ENCODE peak calls at places on chromosomes 4 and X, in nine cellular contexts. P, D, I, B, S, O, N, T and J are unnamed samples.

GRCh38 chr4:139595989-139596679 is 40.1 kb upstream of the SETD7 start:
- DNase-seq in P (no peak), D (no peak), I (no peak), B (no peak), S (no peak), O (no peak), N (no peak), T (no peak), J (peak)

GRCh38 chrX:44735498-44735897 is 108.3 kb upstream of the DUSP21 start:
- DNase-seq in P (no peak), D (no peak), I (no peak), B (no peak), S (no peak), O (no peak), N (no peak), T (no peak), J (no peak)

GRCh38 chr4:124743711-124744110 is 31.2 kb upstream of the ANKRD50 start:
- DNase-seq in P (no peak), D (no peak), I (no peak), B (no peak), S (no peak), O (no peak), N (no peak), T (no peak), J (no peak)

GRCh38 chr4:47907247-47907646 is 7.1 kb downstream of the NFXL1 start:
- DNase-seq in P (no peak), D (no peak), I (no peak), B (no peak), S (no peak), O (no peak), N (no peak), T (no peak), J (no peak)

GRCh38 chr4:147830987-147831386 is 99.1 kb downstream of the ARHGAP10 start:
- DNase-seq in P (no peak), D (no peak), I (peak), B (no peak), S (peak), O (no peak), N (no peak), T (no peak), J (peak)

GRCh38 chrX:43345166-43345565 is 310.9 kb upstream of the MAOA start:
- DNase-seq in P (no peak), D (no peak), I (no peak), B (no peak), S (no peak), O (no peak), N (no peak), T (no peak), J (no peak)

GRCh38 chr4:138111462-138112000 is 130.6 kb downstream of the SLC7A11 start:
- DNase-seq in P (no peak), D (no peak), I (no peak), B (no peak), S (peak), O (no peak), N (no peak), T (no peak), J (peak)

GRCh38 chr4:77040856-77041576 is 34.8 kb downstream of the CCNI start:
- DNase-seq in P (no peak), D (no peak), I (no peak), B (no peak), S (no peak), O (no peak), N (no peak), T (no peak), J (peak)

GRCh38 chrX:134622056-134622812 is 36.0 kb downstream of the PLAC1 start:
- DNase-seq in P (no peak), D (peak), I (peak), B (no peak), S (peak), O (no peak), N (no peak), T (no peak), J (peak)

GRCh38 chrX:71558920-71559319 is 19.3 kb upstream of the GCNA start:
- DNase-seq in P (no peak), D (no peak), I (no peak), B (no peak), S (no peak), O (no peak), N (no peak), T (no peak), J (no peak)

GRCh38 chrX:49879656-49880277 is 483 bp downstream of the USP27X start:
- DNase-seq in P (no peak), D (no peak), I (no peak), B (no peak), S (no peak), O (no peak), N (no peak), T (no peak), J (peak)

GRCh38 chr4:186537843-186538521 is 17.4 kb downstream of the MTNR1A start:
- DNase-seq in P (no peak), D (no peak), I (no peak), B (no peak), S (no peak), O (no peak), N (no peak), T (no peak), J (no peak)

GRCh38 chrX:46713672-46714487 is 45.0 kb downstream of the SLC9A7 start:
- DNase-seq in P (no peak), D (no peak), I (no peak), B (no peak), S (no peak), O (no peak), N (no peak), T (no peak), J (peak)

GRCh38 chr4:184099033-184099432 is 118.6 kb downstream of the ENPP6 start:
- DNase-seq in P (no peak), D (no peak), I (no peak), B (no peak), S (no peak), O (no peak), N (no peak), T (no peak), J (no peak)

GRCh38 chr4:121360496-121360895 is 20.3 kb downstream of the QRFPR start:
- DNase-seq in P (no peak), D (no peak), I (peak), B (no peak), S (peak), O (no peak), N (no peak), T (no peak), J (no peak)

GRCh38 chr4:168978001-168978700 is 31.9 kb downstream of the CBR4 start:
- DNase-seq in P (no peak), D (no peak), I (peak), B (no peak), S (peak), O (no peak), N (no peak), T (no peak), J (peak)

GRCh38 chrX:12403474-12404082 is 265.3 kb downstream of the FRMPD4 start:
- DNase-seq in P (no peak), D (no peak), I (no peak), B (no peak), S (peak), O (no peak), N (no peak), T (no peak), J (no peak)

GRCh38 chr4:162894387-162894786 is 272.3 kb downstream of the NAF1 start:
- DNase-seq in P (no peak), D (no peak), I (no peak), B (no peak), S (no peak), O (no peak), N (no peak), T (no peak), J (no peak)

GRCh38 chr4:74038161-74039064 is at the start of gene CXCL3:
- DNase-seq in P (peak), D (peak), I (peak), B (no peak), S (peak), O (peak), N (peak), T (peak), J (peak)

GRCh38 chrX:45850197-45850774 is 649.6 kb upstream of the DIPK2B start:
- DNase-seq in P (no peak), D (peak), I (no peak), B (no peak), S (peak), O (no peak), N (no peak), T (peak), J (peak)

GRCh38 chr4:140233811-140234696 is 80.1 kb upstream of the MAML3 start:
- DNase-seq in P (no peak), D (no peak), I (peak), B (no peak), S (peak), O (no peak), N (no peak), T (no peak), J (peak)

GRCh38 chr4:223913-224497 is 81.3 kb downstream of the ZNF732 start:
- DNase-seq in P (no peak), D (no peak), I (no peak), B (no peak), S (no peak), O (no peak), N (no peak), T (no peak), J (no peak)

GRCh38 chr4:88609387-88609786 is 17.1 kb downstream of the HERC3 start:
- DNase-seq in P (no peak), D (no peak), I (no peak), B (no peak), S (no peak), O (no peak), N (no peak), T (no peak), J (peak)

GRCh38 chrX:54786972-54787371 is 11.1 kb downstream of the ITIH6 start:
- DNase-seq in P (no peak), D (peak), I (no peak), B (peak), S (no peak), O (no peak), N (no peak), T (peak), J (no peak)

GRCh38 chrX:64439551-64439950 is 44.3 kb upstream of the MTMR8 start:
- DNase-seq in P (no peak), D (no peak), I (no peak), B (no peak), S (no peak), O (no peak), N (no peak), T (no peak), J (no peak)

GRCh38 chrX:102658551-102658950 is 7.3 kb downstream of the GPRASP1 start:
- DNase-seq in P (no peak), D (no peak), I (peak), B (no peak), S (no peak), O (no peak), N (no peak), T (no peak), J (peak)

GRCh38 chrX:119240356-119240755 is 4.3 kb downstream of the PGRMC1 start:
- DNase-seq in P (no peak), D (no peak), I (peak), B (no peak), S (peak), O (no peak), N (no peak), T (no peak), J (no peak)

GRCh38 chr4:26033389-26033788 is 119.4 kb downstream of the SMIM20 start:
- DNase-seq in P (no peak), D (no peak), I (no peak), B (no peak), S (no peak), O (no peak), N (no peak), T (no peak), J (no peak)

GRCh38 chr4:13059015-13059414 is 425.1 kb downstream of the RAB28 start:
- DNase-seq in P (no peak), D (no peak), I (no peak), B (no peak), S (no peak), O (no peak), N (no peak), T (no peak), J (no peak)